ENCODE peak calls at places on chromosomes 13 and 19, in five cellular contexts. K is ovary, C is fibroblast of lung, G is ascending aorta, F is endodermal cell. L is an unnamed sample.

GRCh38 chr13:43802511-43802910 is 15.7 kb upstream of the ENOX1 start:
- DNase-seq in F (no peak), K (no peak), G (no peak), C (no peak), L (no peak)

GRCh38 chr13:95535243-95535642 is 17.3 kb upstream of the CLDN10 start:
- DNase-seq in K (no peak), G (no peak), C (peak; percentile 92), F (no peak), L (peak; percentile 88)

GRCh38 chr13:107119989-107120881 is 552.3 kb upstream of the ARGLU1 start:
- DNase-seq in K (no peak), F (no peak), G (no peak), C (no peak), L (no peak)

GRCh38 chr19:44635581-44636438 is 7.9 kb upstream of the PVR start:
- DNase-seq in K (no peak), F (no peak), C (peak; percentile 66), G (no peak), L (no peak)

GRCh38 chr19:40136818-40137217 is 46.1 kb upstream of the ZNF780A start:
- DNase-seq in F (no peak), K (no peak), C (no peak), G (no peak), L (no peak)

GRCh38 chr19:13078897-13079541 is 23.6 kb downstream of the LYL1 start:
- DNase-seq in F (peak; percentile 51), C (peak; percentile 20), G (peak; percentile 83), K (peak; percentile 63), L (no peak)

GRCh38 chr13:29935309-29935981 is 85.0 kb upstream of the UBL3 start:
- DNase-seq in K (no peak), C (no peak), G (no peak), F (no peak), L (no peak)

GRCh38 chr19:6589711-6590457 is 1.1 kb downstream of the CD70 start:
- DNase-seq in G (no peak), K (no peak), C (no peak), F (no peak), L (no peak)

GRCh38 chr13:41122838-41123237 is 9.8 kb downstream of the KBTBD6 start:
- DNase-seq in K (no peak), G (no peak), F (no peak), C (no peak), L (no peak)

GRCh38 chr19:14361824-14362223 is 19.4 kb upstream of the ADGRE5 start:
- DNase-seq in C (no peak), G (no peak), K (no peak), F (peak; percentile 84), L (no peak)

GRCh38 chr19:7705387-7706187 is 3.7 kb upstream of the FCER2 start:
- DNase-seq in C (no peak), F (no peak), G (no peak), K (no peak), L (no peak)

GRCh38 chr13:76965759-76966421 is 17.6 kb downstream of the ACOD1 start:
- DNase-seq in G (peak; percentile 72), C (peak; percentile 75), F (no peak), K (peak; percentile 74), L (peak; percentile 62)

GRCh38 chr19:6667114-6667627 is 2.8 kb downstream of the TNFSF14 start:
- DNase-seq in C (no peak), F (no peak), G (no peak), K (no peak), L (no peak)

GRCh38 chr19:32404939-32405430 is 585 bp upstream of the DPY19L3 start:
- DNase-seq in F (no peak), C (peak; percentile 41), K (peak; percentile 84), G (peak; percentile 88), L (peak; percentile 20)

GRCh38 chr13:30157616-30157993 is 149.7 kb downstream of the KATNAL1 start:
- DNase-seq in F (no peak), K (no peak), G (no peak), C (no peak), L (no peak)

GRCh38 chr13:80131204-80131603 is 209.7 kb downstream of the SPRY2 start:
- DNase-seq in F (peak; percentile 77), C (peak; percentile 69), K (peak; percentile 34), G (peak; percentile 78), L (peak; percentile 75)

GRCh38 chr19:38852231-38853044 is 2.7 kb upstream of the HNRNPL start:
- DNase-seq in F (peak; percentile 77), G (peak; percentile 80), C (peak; percentile 69), K (peak; percentile 82), L (peak; percentile 43)

GRCh38 chr19:1668048-1668338 is 15.6 kb upstream of the TCF3 start:
- DNase-seq in K (no peak), C (no peak), F (no peak), G (no peak), L (no peak)

GRCh38 chr13:35978607-35979316 is 152.4 kb downstream of the DCLK1 start:
- DNase-seq in K (no peak), F (peak; percentile 74), C (peak; percentile 60), G (no peak), L (peak; percentile 81)

GRCh38 chr19:38682872-38683392 is 35.5 kb downstream of the ACTN4 start:
- DNase-seq in K (no peak), G (no peak), F (no peak), C (no peak), L (no peak)

GRCh38 chr13:82092312-82092711 is 1751.4 kb upstream of the SPRY2 start:
- DNase-seq in F (no peak), C (no peak), K (no peak), G (no peak), L (no peak)

GRCh38 chr13:44908266-44908665 is 81.0 kb downstream of the NUFIP1 start:
- DNase-seq in F (no peak), C (no peak), K (no peak), G (no peak), L (no peak)

GRCh38 chr13:99756281-99756680 is 215.3 kb downstream of the ZIC5 start:
- DNase-seq in C (no peak), G (no peak), F (no peak), K (no peak), L (no peak)

GRCh38 chr13:29081036-29081435 is 260.9 kb downstream of the MTUS2 start:
- DNase-seq in K (no peak), F (no peak), C (no peak), G (no peak), L (no peak)

GRCh38 chr13:93875527-93875926 is 604.0 kb downstream of the DCT start:
- DNase-seq in G (no peak), K (no peak), F (no peak), C (peak; percentile 67), L (peak; percentile 56)

GRCh38 chr19:8340341-8341096 is 2.5 kb downstream of the KANK3 start:
- DNase-seq in C (no peak), K (no peak), G (no peak), F (peak; percentile 82), L (no peak)

GRCh38 chr13:44748439-44748838 is 172.3 kb upstream of the TSC22D1 start:
- DNase-seq in K (no peak), C (no peak), F (no peak), G (no peak), L (no peak)

GRCh38 chr13:97648171-97648880 is 214.4 kb downstream of the RAP2A start:
- DNase-seq in K (no peak), G (no peak), C (no peak), F (peak; percentile 60), L (peak; percentile 37)

GRCh38 chr13:105278797-105279425 is 1256.6 kb downstream of the EFNB2 start:
- DNase-seq in F (peak; percentile 77), K (no peak), G (no peak), C (no peak), L (no peak)

GRCh38 chr13:76638160-76638559 is 248.0 kb downstream of the KCTD12 start:
- DNase-seq in G (no peak), F (no peak), C (no peak), K (no peak), L (no peak)

GRCh38 chr19:29119582-29119981 is 93.4 kb downstream of the UQCRFS1 start:
- DNase-seq in F (peak; percentile 80), K (no peak), C (no peak), G (no peak), L (no peak)
- TF ChIP-seq CTCF in F (peak; percentile 78), K (no peak), C (no peak), G (no peak), L (no peak)

GRCh38 chr13:24004971-24005370 is 107.7 kb upstream of the C1QTNF9B start:
- DNase-seq in F (no peak), K (no peak), G (no peak), C (no peak), L (no peak)
- H3K27ac ChIP-seq in F (peak overlapping the region; percentile 82), K (no peak overlapping the region), G (no peak overlapping the region), C (no peak overlapping the region), L (no peak overlapping the region)

DNA sequence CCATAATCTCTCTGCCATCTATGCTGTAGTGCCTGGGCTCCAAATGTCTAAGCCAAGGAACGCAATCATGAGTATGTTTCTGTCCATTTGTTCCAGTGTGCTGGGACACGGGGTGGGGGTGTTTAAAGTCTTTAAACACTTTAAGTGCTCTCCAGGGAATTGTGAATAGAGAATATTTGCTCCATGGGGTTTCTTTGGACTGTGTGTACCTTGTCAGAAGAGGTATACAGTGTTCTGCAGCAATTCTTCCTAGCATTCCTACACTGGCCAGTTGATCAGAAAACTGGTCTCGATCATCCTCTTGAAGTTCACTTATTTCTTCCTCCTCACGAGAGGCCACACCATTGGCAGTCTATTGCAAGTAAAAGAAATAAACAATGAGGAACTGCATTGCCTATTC is 35.1 kb upstream of the EEF1AKMT1 start:
- DNase-seq in G (no peak), F (no peak), K (no peak), C (no peak), L (no peak)
- TF ChIP-seq CTCF in G (no peak), F (no peak), K (no peak), C (no peak), L (no peak)

DNA sequence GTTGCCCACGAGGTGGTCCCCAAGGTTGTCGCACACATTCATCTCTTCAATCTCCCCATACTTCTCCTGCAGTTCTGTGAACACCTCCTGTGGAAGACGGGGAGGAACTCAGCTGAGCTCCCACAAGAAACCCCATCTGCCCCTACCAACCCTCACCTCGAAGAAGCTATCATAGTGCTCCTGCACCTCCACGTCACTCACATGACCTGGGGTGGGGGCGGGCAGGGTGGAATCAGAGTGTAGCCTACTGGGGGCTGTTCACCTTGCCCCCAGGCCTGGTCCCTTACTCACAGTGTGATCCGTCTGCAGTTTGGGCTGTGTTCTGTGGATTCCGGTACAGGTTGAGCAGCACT is 907 bp downstream of the U2AF1L4 start:
- DNase-seq in K (no peak), G (no peak), C (no peak), F (no peak), L (no peak)
- H3K27ac ChIP-seq in K (no peak overlapping the region), G (peak overlapping the region; percentile 99), C (peak overlapping the region; percentile 95), F (no peak overlapping the region), L (no peak overlapping the region)

DNA sequence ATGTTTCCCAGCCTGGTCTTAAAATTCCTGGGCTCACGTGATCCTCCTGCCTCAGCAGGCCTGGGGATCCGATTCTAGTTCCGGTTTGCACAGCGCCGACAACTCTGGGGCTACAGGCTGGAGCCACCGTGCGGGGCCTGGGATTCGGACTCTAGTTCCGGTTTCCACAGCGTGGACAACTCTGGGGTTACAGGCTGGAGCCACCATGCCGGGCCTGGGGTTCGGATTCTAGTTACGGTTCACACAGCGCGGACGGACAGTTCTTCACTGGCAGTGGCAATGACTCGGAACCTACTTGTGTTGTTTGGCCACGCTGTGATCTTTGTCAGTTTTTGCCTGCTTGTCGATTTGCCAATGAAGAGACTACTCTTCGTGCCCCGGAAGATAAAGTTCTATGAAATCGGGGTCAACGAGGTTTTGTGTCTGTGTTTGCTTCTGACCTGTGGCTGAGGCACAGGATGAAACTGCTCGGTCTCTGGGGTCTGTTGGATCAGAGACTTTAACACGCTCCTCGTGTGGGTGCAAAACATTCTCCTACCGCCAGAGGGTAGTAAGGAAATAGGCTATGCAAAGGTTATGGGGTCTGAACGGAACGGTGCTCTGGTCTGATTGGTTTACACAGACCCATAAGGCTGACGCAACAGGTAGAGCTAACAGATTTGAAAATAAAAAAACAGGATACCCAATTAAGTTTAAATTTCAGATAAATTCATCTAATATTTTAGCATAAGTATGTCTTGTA is 12.1 kb upstream of the ZSCAN1 start:
- DNase-seq in C (peak; percentile 25), F (peak; percentile 85), K (no peak), G (peak; percentile 75), L (peak; percentile 9)
- TF ChIP-seq CTCF in C (peak; percentile 40), F (peak; percentile 77), K (no peak), G (peak; percentile 55), L (peak; percentile 52)